ENCODE peak calls at places on chromosome 10, in eight cellular contexts. U, G, L, N, F, S, V and R are unnamed samples.

GRCh38 chr10:5419466-5420094 is 7.2 kb downstream of the NET1 start:
- DNase-seq in V (no peak), L (no peak), G (no peak), S (no peak), F (no peak), N (no peak), U (no peak), R (no peak)

GRCh38 chr10:4678023-4678950 is 147.7 kb upstream of the AKR1E2 start:
- DNase-seq in G (no peak), F (peak; percentile 50), S (no peak), V (no peak), N (no peak), L (no peak), U (no peak), R (no peak)

GRCh38 chr10:43196131-43196980 is 58.1 kb downstream of the CSGALNACT2 start:
- DNase-seq in U (no peak), G (peak; percentile 16), S (peak; percentile 49), N (no peak), V (no peak), F (no peak), L (no peak), R (peak; percentile 42)

GRCh38 chr10:42975005-42975493 is 101.8 kb upstream of the RET start:
- DNase-seq in G (peak; percentile 17), U (no peak), N (peak; percentile 2), V (no peak), L (peak; percentile 6), F (no peak), S (no peak), R (no peak)

GRCh38 chr10:43793714-43794113 is 145.0 kb upstream of the ZNF32 start:
- DNase-seq in L (no peak), F (no peak), V (no peak), U (no peak), N (no peak), S (no peak), G (no peak), R (no peak)

GRCh38 chr10:89250814-89251416 is 660 bp downstream of the LIPA start:
- DNase-seq in S (no peak), L (no peak), N (no peak), F (peak; percentile 17), U (no peak), G (no peak), V (no peak), R (no peak)

GRCh38 chr10:78657622-78658165 is 411.1 kb upstream of the ZMIZ1 start:
- DNase-seq in U (peak; percentile 78), G (peak; percentile 91), L (peak; percentile 52), S (peak; percentile 82), N (peak; percentile 68), F (peak; percentile 84), V (peak; percentile 75), R (peak; percentile 76)

GRCh38 chr10:131888186-131888604 is 12.6 kb upstream of the PPP2R2D start:
- DNase-seq in F (peak; percentile 2), N (no peak), S (no peak), L (no peak), U (no peak), G (no peak), V (no peak), R (no peak)

GRCh38 chr10:91090761-91091529 is 129.5 kb upstream of the PCGF5 start:
- DNase-seq in L (no peak), U (no peak), N (no peak), G (no peak), F (no peak), V (no peak), S (no peak), R (no peak)

GRCh38 chr10:123146013-123146891 is 1.7 kb upstream of the HMX2 start:
- DNase-seq in L (peak; percentile 25), U (no peak), V (no peak), S (no peak), F (no peak), G (no peak), N (no peak), R (no peak)

GRCh38 chr10:36489181-36489927 is 636.0 kb upstream of the ANKRD30A start:
- DNase-seq in S (no peak), U (no peak), F (no peak), G (no peak), V (no peak), L (no peak), N (peak; percentile 25), R (no peak)

GRCh38 chr10:42979181-42979580 is 97.7 kb upstream of the RET start:
- DNase-seq in N (no peak), F (no peak), V (no peak), G (peak; percentile 17), L (no peak), U (no peak), S (no peak), R (no peak)

GRCh38 chr10:3225589-3225988 is 53.0 kb upstream of the PITRM1 start:
- DNase-seq in F (no peak), G (no peak), U (no peak), S (no peak), L (no peak), V (no peak), N (no peak), R (no peak)

GRCh38 chr10:3220853-3221252 is 48.3 kb upstream of the PITRM1 start:
- DNase-seq in G (no peak), L (no peak), V (no peak), U (no peak), N (no peak), F (no peak), S (no peak), R (no peak)

GRCh38 chr10:3224241-3224640 is 51.7 kb upstream of the PITRM1 start:
- DNase-seq in G (no peak), N (no peak), U (no peak), F (no peak), V (no peak), S (no peak), L (no peak), R (no peak)

GRCh38 chr10:3217853-3218252 is 45.3 kb upstream of the PITRM1 start:
- DNase-seq in L (no peak), G (no peak), F (no peak), S (no peak), U (no peak), N (no peak), V (no peak), R (no peak)

DNA sequence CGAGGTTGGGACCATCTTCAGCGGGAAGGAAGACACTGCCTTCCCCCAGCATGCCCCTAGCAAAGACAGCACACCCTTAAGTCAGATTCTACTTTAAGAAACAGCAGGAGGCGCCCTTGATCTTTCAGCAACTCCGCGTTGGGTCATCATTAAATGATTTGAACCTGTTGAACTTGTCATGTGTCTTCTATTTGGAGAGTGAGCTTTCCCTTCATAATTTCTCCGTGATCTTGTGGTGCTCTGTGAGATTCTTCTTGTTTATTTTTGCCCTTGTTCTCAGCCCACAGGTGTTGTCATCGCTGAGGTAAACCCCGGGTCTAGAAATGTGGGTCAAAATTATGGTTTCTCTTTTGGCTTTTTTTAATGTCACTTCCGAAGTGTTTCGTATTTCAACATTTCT is 49.5 kb upstream of the PITRM1 start:
- DNase-seq in G (no peak), S (no peak), F (no peak), L (no peak), U (peak; percentile 28), N (no peak), V (no peak), R (no peak)
- TF ChIP-seq CTCF in G (no peak), S (peak; percentile 13), F (peak; percentile 23), L (peak; percentile 22), U (no peak), N (no peak), V (peak; percentile 31), R (no peak)

DNA sequence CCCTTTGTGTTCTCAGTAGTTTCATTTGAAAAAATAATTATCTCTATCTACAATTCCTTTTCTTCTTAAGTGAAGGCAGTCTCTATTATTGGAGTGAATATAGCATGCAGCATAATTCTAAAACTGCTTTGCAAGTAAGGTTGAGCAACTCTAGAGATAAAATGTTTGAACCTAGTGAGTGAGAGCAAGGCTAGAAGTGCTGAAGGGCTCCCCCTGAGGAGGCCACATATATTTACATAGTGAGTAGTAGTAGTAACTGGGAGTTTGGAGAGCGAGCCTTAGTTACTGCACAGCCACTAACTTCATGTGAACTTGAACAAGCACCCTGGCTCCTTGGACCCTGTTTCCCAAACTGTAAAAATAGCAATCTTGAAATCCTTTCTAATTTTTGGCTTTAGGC is 141.5 kb upstream of the DKK1 start:
- DNase-seq in F (peak; percentile 43), L (no peak), V (no peak), N (no peak), S (no peak), U (no peak), G (no peak), R (no peak)
- TF ChIP-seq CTCF in F (peak; percentile 18), L (peak; percentile 23), V (no peak), N (no peak), S (no peak), U (no peak), G (no peak), R (peak; percentile 17)

DNA sequence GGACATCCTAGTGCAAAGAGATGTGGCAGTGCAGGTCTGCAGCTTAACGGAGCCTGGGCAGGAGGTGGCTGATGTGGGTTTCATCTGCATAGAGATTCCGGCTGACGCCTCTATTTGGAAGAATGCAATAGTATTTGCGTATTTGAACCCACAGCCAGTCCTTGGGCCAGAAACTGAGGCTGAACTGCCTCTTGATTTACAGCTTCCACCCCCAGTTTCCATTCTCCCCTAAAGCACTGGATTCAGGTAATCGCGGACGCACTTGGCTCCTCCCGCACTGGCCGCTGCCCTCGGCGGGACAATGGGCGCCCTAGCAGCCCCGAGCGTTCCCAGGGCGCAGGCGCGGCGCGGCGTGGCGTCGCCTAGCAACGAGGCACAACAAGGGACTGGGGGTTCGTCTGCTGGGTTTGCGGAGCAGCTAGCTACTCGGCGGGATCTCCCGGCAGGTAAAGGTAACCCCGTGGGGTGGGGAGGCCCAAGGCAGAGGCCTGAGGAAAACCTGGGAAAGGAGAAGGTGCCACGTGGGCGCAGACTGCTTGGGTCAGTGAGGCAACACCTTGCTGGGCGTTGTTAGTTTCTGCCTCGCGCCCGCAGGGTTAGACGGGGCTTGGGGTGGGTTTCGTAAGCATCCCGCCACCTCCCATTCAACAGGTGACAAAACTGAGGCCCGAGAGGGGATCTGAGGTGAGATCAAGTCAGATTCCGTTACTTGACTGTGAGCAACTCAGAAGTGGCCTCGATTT is at the start of gene ARMC3:
- DNase-seq in G (peak; percentile 34), U (peak; percentile 95), N (peak; percentile 76), L (peak; percentile 87), S (peak; percentile 85), F (peak; percentile 86), V (peak; percentile 56), R (peak; percentile 69)
- TF ChIP-seq CTCF in G (no peak), U (no peak), N (no peak), L (no peak), S (no peak), F (no peak), V (no peak), R (no peak)

GRCh38 chr10:113041324-113041723 is 91.3 kb downstream of the TCF7L2 start:
- DNase-seq in L (no peak), V (no peak), N (no peak), S (no peak), F (no peak), G (no peak), U (no peak), R (no peak)

GRCh38 chr10:113041841-113042745 is 92.0 kb downstream of the TCF7L2 start:
- DNase-seq in G (no peak), N (no peak), L (no peak), S (no peak), V (no peak), U (no peak), F (no peak), R (no peak)

GRCh38 chr10:113045155-113046055 is 95.4 kb downstream of the TCF7L2 start:
- DNase-seq in U (no peak), F (no peak), L (no peak), V (no peak), S (no peak), N (no peak), G (no peak), R (no peak)

GRCh38 chr10:113042961-113043360 is 92.9 kb downstream of the TCF7L2 start:
- DNase-seq in S (no peak), L (no peak), U (no peak), V (no peak), G (no peak), N (no peak), F (no peak), R (no peak)

GRCh38 chr10:113044015-113044755 is 94.1 kb downstream of the TCF7L2 start:
- DNase-seq in V (no peak), L (no peak), N (no peak), G (no peak), F (no peak), S (no peak), U (no peak), R (no peak)
- TF ChIP-seq CTCF in V (no peak), L (no peak), N (no peak), G (no peak), F (no peak), S (no peak), U (no peak), R (no peak)